ENCODE peak calls at places on chromosomes 13 and 19, in four cellular contexts. E is heart right ventricle, V is BE2C, G is tibial nerve. X is an unnamed sample. For H3K4me1, the result is how much of the 10 kb centered on the place peaks cover.

GRCh38 chr19:49677232-49677881 is at the start of gene PRMT1:
- DNase-seq in V (peak), G (no peak), E (peak), X (peak)

GRCh38 chr13:98480915-98481510 is 95.9 kb downstream of the STK24 start:
- DNase-seq in G (no peak), E (no peak), V (no peak), X (no peak)

GRCh38 chr13:31756346-31756745 is 17.0 kb downstream of the RXFP2 start:
- DNase-seq in V (no peak), G (no peak), E (no peak), X (no peak)

GRCh38 chr19:6292006-6292405 is 12.2 kb upstream of the MLLT1 start:
- DNase-seq in G (no peak), E (no peak), V (no peak), X (no peak)

GRCh38 chr13:84847107-84847506 is 952.1 kb downstream of the SLITRK6 start:
- DNase-seq in V (no peak), E (no peak), G (no peak), X (no peak)

GRCh38 chr19:10126213-10126639 is 6.5 kb upstream of the EIF3G start:
- DNase-seq in E (no peak), V (no peak), G (no peak), X (no peak)

GRCh38 chr13:83048419-83048818 is 833.9 kb downstream of the SLITRK1 start:
- DNase-seq in G (no peak), V (no peak), E (no peak), X (peak)

GRCh38 chr19:6412111-6412999 is 12.3 kb downstream of the KHSRP start:
- DNase-seq in G (no peak), V (peak), E (no peak), X (no peak)

GRCh38 chr13:112115403-112116091 is 48.6 kb downstream of the SOX1 start:
- DNase-seq in E (no peak), V (no peak), G (no peak), X (peak)

GRCh38 chr19:48636859-48637448 is at the start of gene DBP:
- DNase-seq in G (no peak), V (peak), E (no peak), X (peak)

GRCh38 chr19:56076413-56076998 is 44.6 kb downstream of the ZNF787 start:
- DNase-seq in E (no peak), G (peak), V (peak), X (no peak)

GRCh38 chr13:43269037-43269476 is 245.7 kb downstream of the DNAJC15 start:
- DNase-seq in E (no peak), G (no peak), V (no peak), X (peak)

GRCh38 chr19:11480081-11480926 is 542 bp downstream of the ELAVL3 start:
- DNase-seq in E (no peak), G (no peak), V (peak), X (no peak)

GRCh38 chr13:81395368-81395767 is 1054.4 kb upstream of the SPRY2 start:
- DNase-seq in E (no peak), V (peak), G (no peak), X (no peak)

GRCh38 chr13:113582841-113583631 is 1.5 kb upstream of the TFDP1 start:
- DNase-seq in G (no peak), E (no peak), V (no peak), X (peak)

GRCh38 chr19:5624154-5624663 is 1.3 kb downstream of the SAFB start:
- DNase-seq in G (peak), V (peak), E (peak), X (peak)

GRCh38 chr13:33249066-33249465 is 36.5 kb downstream of the STARD13 start:
- DNase-seq in E (no peak), V (no peak), G (no peak), X (no peak)

GRCh38 chr13:26951581-26952177 is 191.1 kb upstream of the GPR12 start:
- DNase-seq in E (no peak), V (no peak), G (no peak), X (no peak)

GRCh38 chr13:43934273-43934672 is 54.6 kb downstream of the LACC1 start:
- DNase-seq in V (no peak), E (no peak), G (no peak), X (no peak)

DNA sequence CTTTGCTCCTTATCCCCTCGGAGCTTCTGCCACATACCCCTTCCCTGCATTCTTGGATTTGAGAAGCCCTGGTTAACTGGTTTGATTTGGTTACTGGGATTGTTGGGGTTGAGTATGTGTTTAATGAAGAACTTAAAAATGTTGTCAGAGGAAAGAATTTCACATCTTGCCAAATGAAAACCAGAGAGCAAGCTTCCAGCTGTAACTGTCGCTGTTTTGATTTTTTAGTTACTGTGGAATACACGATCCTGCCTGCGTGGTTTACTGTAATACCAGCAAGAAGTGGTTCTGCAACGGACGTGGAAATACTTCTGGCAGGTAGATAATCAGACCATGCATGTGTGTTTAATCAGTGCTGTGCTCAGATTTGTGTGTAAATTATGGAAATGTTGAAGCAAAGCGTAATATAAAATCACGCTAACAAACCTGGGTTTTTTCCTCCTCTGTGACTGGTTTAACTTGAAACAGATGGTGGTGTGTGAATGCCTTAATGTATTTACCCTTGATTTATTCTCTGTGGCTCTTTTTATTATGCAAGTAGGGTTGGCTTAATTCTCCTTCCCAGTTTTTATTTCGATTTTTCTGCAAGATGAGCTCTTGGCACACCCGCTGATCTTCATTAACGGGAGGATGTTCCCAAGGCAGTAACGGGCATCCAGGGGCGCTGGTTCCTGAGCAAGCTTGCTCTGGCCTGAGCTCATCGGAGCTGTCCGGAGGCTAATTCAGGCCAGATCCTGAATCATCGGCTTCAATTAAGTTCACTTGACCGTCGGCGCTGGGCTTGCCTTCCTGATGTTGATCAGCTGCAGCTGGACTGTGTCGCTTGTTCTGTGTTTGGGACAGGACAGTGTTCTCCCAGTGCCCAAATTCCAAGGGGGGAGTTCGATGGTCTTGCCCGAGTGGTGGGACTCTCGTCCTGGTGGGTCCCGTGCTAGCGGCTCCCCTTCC is 16.0 kb downstream of the UPF1 start:
- DNase-seq in E (no peak), V (no peak), G (peak), X (no peak)
- H3K4me1 ChIP-seq in E (half or more), V (under half), G (half or more), X (under half)

DNA sequence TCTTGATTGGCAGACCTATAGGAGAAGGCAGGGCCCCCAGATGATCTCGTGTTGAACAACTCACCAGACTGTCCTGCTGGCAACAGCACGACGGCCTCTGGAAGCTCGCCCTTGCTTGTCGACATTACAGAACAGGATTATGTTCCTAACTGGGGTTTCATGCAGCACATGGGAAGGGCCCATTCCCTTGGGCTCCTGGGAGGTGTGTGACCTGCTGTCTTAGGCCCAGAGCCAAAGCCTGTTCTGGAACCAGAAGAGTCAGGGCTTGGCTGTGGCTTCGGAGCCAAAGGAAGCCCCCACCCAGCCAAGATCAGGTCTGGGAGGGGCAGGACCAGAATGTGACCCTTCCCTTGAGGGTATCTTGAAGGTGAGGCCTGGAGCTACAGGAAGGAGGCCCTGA is 36.9 kb downstream of the RGCC start:
- DNase-seq in V (no peak), G (no peak), E (peak), X (no peak)
- H3K4me1 ChIP-seq in V (under half), G (under half), E (under half), X (under half)

GRCh38 chr13:23378009-23378632 is 55.4 kb downstream of the SACS start:
- DNase-seq in V (no peak), E (no peak), G (peak), X (peak)
- H3K4me1 ChIP-seq in V (under half), E (half or more), G (under half), X (half or more)

GRCh38 chr19:53657778-53658177 is 26.0 kb downstream of the DPRX start:
- DNase-seq in E (no peak), G (no peak), V (no peak), X (no peak)
- H3K4me1 ChIP-seq in E (under half), G (under half), V (under half), X (under half)

DNA sequence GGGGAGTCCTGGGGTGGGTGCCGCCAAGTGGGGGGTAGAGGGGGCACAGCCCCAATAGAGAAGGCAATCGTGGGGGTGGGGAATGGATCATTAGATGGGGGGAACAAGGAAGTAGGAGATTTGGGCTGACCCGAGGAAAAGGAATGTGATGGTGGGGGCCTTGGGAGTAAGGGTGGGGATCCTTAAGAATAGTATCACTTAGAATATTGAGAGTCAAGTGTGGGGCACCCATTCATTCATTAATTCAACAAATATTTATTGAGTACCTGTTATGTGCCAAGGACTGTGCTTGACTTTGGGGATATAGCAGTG is 641 bp downstream of the PPP5C start:
- DNase-seq in E (no peak), G (no peak), V (no peak), X (no peak)
- H3K4me1 ChIP-seq in E (half or more), G (half or more), V (under half), X (under half)

GRCh38 chr13:50842711-50843255 is 709 bp downstream of the DLEU7 start:
- DNase-seq in V (no peak), E (peak), G (no peak), X (no peak)

GRCh38 chr13:50842246-50842645 is 1.2 kb downstream of the DLEU7 start:
- DNase-seq in E (no peak), G (no peak), V (peak), X (no peak)

GRCh38 chr13:50845211-50845610 is 1.7 kb upstream of the DLEU7 start:
- DNase-seq in E (no peak), G (no peak), V (no peak), X (no peak)

GRCh38 chr13:50843256-50844043 is at the start of gene DLEU7:
- DNase-seq in V (no peak), G (peak), E (peak), X (no peak)

GRCh38 chr13:50844181-50844875 is 836 bp upstream of the DLEU7 start:
- DNase-seq in V (no peak), G (no peak), E (no peak), X (no peak)
- H3K4me1 ChIP-seq in V (under half), G (under half), E (under half), X (under half)

GRCh38 chr13:73961181-73961580 is 173.0 kb downstream of the KLF12 start:
- DNase-seq in E (no peak), G (no peak), V (no peak), X (no peak)
- H3K4me1 ChIP-seq in E (under half), G (under half), V (under half), X (under half)

GRCh38 chr19:7542556-7543348 is 7.2 kb downstream of the PNPLA6 start:
- DNase-seq in V (no peak), G (no peak), E (no peak), X (no peak)

GRCh38 chr19:7545904-7546303 is 10.4 kb downstream of the PNPLA6 start:
- DNase-seq in G (no peak), V (no peak), E (no peak), X (no peak)

GRCh38 chr19:7547153-7547552 is 11.6 kb downstream of the PNPLA6 start:
- DNase-seq in G (no peak), E (no peak), V (no peak), X (no peak)

GRCh38 chr19:7545295-7545694 is 9.8 kb downstream of the PNPLA6 start:
- DNase-seq in E (no peak), V (no peak), G (no peak), X (no peak)

DNA sequence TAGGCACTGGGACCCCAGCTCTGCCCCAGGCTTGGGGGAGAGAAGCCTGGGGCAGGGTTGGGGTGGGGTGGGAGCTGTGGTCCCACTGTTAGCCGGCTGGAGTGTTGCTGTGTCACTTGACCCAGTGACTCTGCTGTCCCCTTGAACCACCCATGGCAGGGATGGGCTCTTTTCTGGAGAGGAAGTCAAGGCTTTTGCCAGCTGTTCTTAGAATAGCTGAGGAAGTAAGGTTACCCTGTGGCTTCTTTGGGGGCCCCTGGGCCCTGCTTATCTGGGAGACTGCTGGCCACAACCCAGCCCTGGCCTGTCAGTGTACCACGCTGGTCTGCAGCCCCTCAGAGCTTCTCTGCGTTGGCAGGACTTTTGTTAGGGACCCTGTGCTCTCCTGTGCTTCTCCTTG is 9.1 kb downstream of the PNPLA6 start:
- DNase-seq in G (no peak), V (no peak), E (no peak), X (no peak)
- H3K4me1 ChIP-seq in G (under half), V (under half), E (under half), X (under half)

GRCh38 chr19:38557205-38557799 is 60.5 kb downstream of the MAP4K1 start:
- DNase-seq in V (no peak), G (no peak), E (no peak), X (no peak)
- H3K4me1 ChIP-seq in V (under half), G (under half), E (under half), X (under half)

GRCh38 chr19:46907880-46908279 is 47.1 kb downstream of the ARHGAP35 start:
- DNase-seq in E (no peak), G (no peak), V (no peak), X (no peak)
- H3K4me1 ChIP-seq in E (under half), G (half or more), V (under half), X (under half)